ENCODE peak calls at places on chromosomes 4 and X, in five cellular contexts. V is right lobe of liver, I is aorta, N is testis, D is neuronal stem cell. U is an unnamed sample. For H3K4me1, the result is how much of the 10 kb centered on the place peaks cover.

GRCh38 chr4:16199132-16199531 is 27.1 kb downstream of the TAPT1 start:
- DNase-seq in V (no peak), I (no peak), N (no peak), D (no peak), U (no peak)

GRCh38 chr4:122827899-122828601 is 1.4 kb downstream of the FGF2 start:
- DNase-seq in V (no peak), I (no peak), N (peak), D (peak), U (no peak)

GRCh38 chrX:116277391-116277790 is 106.8 kb downstream of the AGTR2 start:
- DNase-seq in V (no peak), I (no peak), N (no peak), D (no peak), U (no peak)

GRCh38 chr4:90002406-90003040 is 107.9 kb downstream of the MMRN1 start:
- DNase-seq in V (no peak), I (no peak), N (no peak), D (no peak), U (no peak)

GRCh38 chr4:8727131-8727530 is 134.6 kb downstream of the CPZ start:
- DNase-seq in V (peak), I (no peak), N (no peak), D (no peak), U (no peak)

GRCh38 chr4:154618708-154619315 is 6.4 kb upstream of the FGG start:
- DNase-seq in V (peak), I (peak), N (peak), D (peak), U (no peak)

GRCh38 chrX:133645251-133645650 is 230.0 kb upstream of the GPC4 start:
- DNase-seq in V (no peak), I (no peak), N (no peak), D (no peak), U (no peak)

GRCh38 chr4:156998500-156999174 is 27.0 kb upstream of the PDGFC start:
- DNase-seq in V (no peak), I (no peak), N (no peak), D (no peak), U (no peak)

GRCh38 chr4:60682901-60683300 is 517.2 kb upstream of the ADGRL3 start:
- DNase-seq in V (no peak), I (no peak), N (no peak), D (no peak), U (no peak)

GRCh38 chrX:150306002-150306401 is 57.1 kb upstream of the MAMLD1 start:
- DNase-seq in V (no peak), I (no peak), N (no peak), D (no peak), U (no peak)

GRCh38 chrX:11261260-11261659 is 32.0 kb upstream of the AMELX start:
- DNase-seq in V (no peak), I (no peak), N (no peak), D (no peak), U (no peak)

GRCh38 chrX:16869393-16870094 is 618 bp downstream of the RBBP7 start:
- DNase-seq in V (peak), I (peak), N (peak), D (peak), U (peak)

GRCh38 chr4:144647095-144647959 is 1.4 kb downstream of the HHIP start:
- DNase-seq in V (no peak), I (no peak), N (peak), D (no peak), U (no peak)

GRCh38 chrX:13898084-13898483 is 81.2 kb upstream of the GPM6B start:
- DNase-seq in V (no peak), I (no peak), N (peak), D (no peak), U (no peak)

GRCh38 chr4:98510757-98511517 is 147.5 kb downstream of the TSPAN5 start:
- DNase-seq in V (no peak), I (no peak), N (no peak), D (no peak), U (no peak)

GRCh38 chrX:6052111-6052745 is 176.4 kb downstream of the NLGN4X start:
- DNase-seq in V (no peak), I (no peak), N (no peak), D (no peak), U (no peak)

GRCh38 chr4:126753592-126753991 is 879.2 kb upstream of the INTU start:
- DNase-seq in V (no peak), I (no peak), N (no peak), D (no peak), U (no peak)

GRCh38 chr4:70915048-70915815 is 13.1 kb downstream of the MOB1B start:
- DNase-seq in V (no peak), I (no peak), N (no peak), D (no peak), U (no peak)

GRCh38 chr4:41883988-41884737 is 51.1 kb upstream of the TMEM33 start:
- DNase-seq in V (peak), I (no peak), N (no peak), D (no peak), U (no peak)

GRCh38 chrX:79259073-79259689 is 108.0 kb downstream of the ITM2A start:
- DNase-seq in V (no peak), I (no peak), N (no peak), D (no peak), U (no peak)

GRCh38 chr4:338759-339097 is 1.1 kb downstream of the ZNF141 start:
- DNase-seq in V (no peak), I (no peak), N (no peak), D (no peak), U (no peak)

GRCh38 chrX:65688403-65688881 is 21.0 kb downstream of the MSN start:
- DNase-seq in V (peak), I (no peak), N (no peak), D (no peak), U (no peak)

GRCh38 chrX:103399744-103400143 is 23.4 kb downstream of the BEX3 start:
- DNase-seq in V (no peak), I (no peak), N (no peak), D (no peak), U (no peak)

GRCh38 chr4:83535520-83535944 is 376 bp upstream of the GPAT3 start:
- DNase-seq in V (peak), I (peak), N (peak), D (peak), U (peak)

GRCh38 chr4:85825937-85826678 is 351.2 kb downstream of the ARHGAP24 start:
- DNase-seq in V (peak), I (peak), N (no peak), D (peak), U (no peak)

GRCh38 chrX:154019633-154020499 is at the start of gene IRAK1:
- DNase-seq in V (peak), I (peak), N (no peak), D (peak), U (peak)

GRCh38 chrX:154018518-154019060 is 1.1 kb downstream of the IRAK1 start:
- DNase-seq in V (no peak), I (no peak), N (no peak), D (no peak), U (no peak)

GRCh38 chrX:154019061-154019621 is 561 bp downstream of the IRAK1 start:
- DNase-seq in V (no peak), I (peak), N (no peak), D (no peak), U (no peak)

GRCh38 chrX:154016366-154017076 is 3.2 kb downstream of the IRAK1 start:
- DNase-seq in V (no peak), I (peak), N (no peak), D (no peak), U (no peak)

GRCh38 chrX:154017766-154018517 is 1.8 kb downstream of the IRAK1 start:
- DNase-seq in V (no peak), I (peak), N (no peak), D (no peak), U (no peak)
- H3K4me3 ChIP-seq in V (no peak), I (no peak), N (no peak), D (no peak), U (no peak)

GRCh38 chr4:92488496-92488895 is 184.7 kb downstream of the GRID2 start:
- DNase-seq in V (no peak), I (no peak), N (no peak), D (no peak), U (no peak)
- H3K4me1 ChIP-seq in V (under half), I (under half), N (under half), D (under half), U (under half)

GRCh38 chrX:30005821-30006220 is 209.5 kb upstream of the MAGEB2 start:
- DNase-seq in V (no peak), I (no peak), N (no peak), D (no peak), U (no peak)
- H3K4me3 ChIP-seq in V (no peak), I (no peak), N (no peak), D (no peak), U (no peak)

GRCh38 chr4:5706486-5707290 is 1.7 kb downstream of the EVC2 start:
- DNase-seq in V (no peak), I (no peak), N (no peak), D (no peak), U (no peak)

GRCh38 chr4:5708171-5708828 is at the start of gene EVC2:
- DNase-seq in V (no peak), I (peak), N (peak), D (peak), U (peak)

GRCh38 chr4:5708829-5709680 is 696 bp upstream of the EVC2 start:
- DNase-seq in V (no peak), I (no peak), N (no peak), D (peak), U (no peak)

GRCh38 chr4:5705672-5706310 is 2.6 kb downstream of the EVC2 start:
- DNase-seq in V (no peak), I (no peak), N (peak), D (no peak), U (no peak)

GRCh38 chr4:5707366-5708133 is 809 bp downstream of the EVC2 start:
- DNase-seq in V (no peak), I (no peak), N (no peak), D (no peak), U (no peak)
- H3K4me1 ChIP-seq in V (under half), I (under half), N (under half), D (under half), U (under half)

GRCh38 chrX:122626871-122627270 is 557.2 kb upstream of the GRIA3 start:
- DNase-seq in V (no peak), I (no peak), N (no peak), D (no peak), U (no peak)
- H3K4me3 ChIP-seq in V (no peak), I (no peak), N (no peak), D (no peak), U (no peak)